ENCODE peak calls at places on chromosome 18, in four cellular contexts. F, E, M and C are unnamed samples.

GRCh38 chr18:57435851-57436192 is 648 bp downstream of the ONECUT2 start:
- DNase-seq in F (no peak), M (no peak), E (no peak), C (no peak)

GRCh38 chr18:58856881-58857280 is 7.8 kb upstream of the ZNF532 start:
- DNase-seq in F (no peak), E (peak), M (no peak), C (no peak)

GRCh38 chr18:56702946-56703345 is 51.8 kb downstream of the WDR7 start:
- DNase-seq in F (no peak), E (peak), M (no peak), C (peak)

GRCh38 chr18:22378672-22379282 is 38.9 kb downstream of the CTAGE1 start:
- DNase-seq in F (peak), M (no peak), E (peak), C (no peak)

GRCh38 chr18:35739778-35740177 is 158.2 kb downstream of the GALNT1 start:
- DNase-seq in E (no peak), F (no peak), M (no peak), C (no peak)

GRCh38 chr18:23591011-23591410 is 4.7 kb upstream of the NPC1 start:
- DNase-seq in E (no peak), M (no peak), F (no peak), C (no peak)

GRCh38 chr18:36628435-36629094 is 200.2 kb downstream of the TPGS2 start:
- DNase-seq in M (no peak), E (peak), F (no peak), C (no peak)

GRCh38 chr18:70333757-70334156 is 44.9 kb downstream of the SOCS6 start:
- DNase-seq in E (peak), F (no peak), M (no peak), C (no peak)

GRCh38 chr18:55996726-55997125 is 408.7 kb upstream of the TCF4 start:
- DNase-seq in M (no peak), E (no peak), F (no peak), C (no peak)

GRCh38 chr18:23916338-23916737 is 98.2 kb upstream of the TTC39C start:
- DNase-seq in F (no peak), M (no peak), E (no peak), C (no peak)

GRCh38 chr18:69636529-69637301 is 236.0 kb downstream of the DOK6 start:
- DNase-seq in E (peak), M (peak), F (peak), C (no peak)

GRCh38 chr18:51234117-51235010 is 36.9 kb upstream of the MEX3C start:
- DNase-seq in F (no peak), E (peak), M (no peak), C (no peak)

GRCh38 chr18:32582455-32582854 is 111.8 kb upstream of the GAREM1 start:
- DNase-seq in E (no peak), M (no peak), F (no peak), C (no peak)

GRCh38 chr18:34223164-34223892 is 1.4 kb downstream of the NOL4 start:
- DNase-seq in M (no peak), F (peak), E (no peak), C (no peak)

GRCh38 chr18:50013363-50014138 is 181.4 kb downstream of the MYO5B start:
- DNase-seq in M (no peak), F (peak), E (no peak), C (no peak)

GRCh38 chr18:76756491-76757288 is 65.7 kb upstream of the ZNF236 start:
- DNase-seq in M (no peak), E (no peak), F (no peak), C (no peak)

GRCh38 chr18:55252946-55253345 is 293.7 kb upstream of the CCDC68 start:
- DNase-seq in M (no peak), E (no peak), F (no peak), C (no peak)

GRCh38 chr18:39313992-39314391 is 1748.4 kb upstream of the CELF4 start:
- DNase-seq in F (no peak), M (no peak), E (no peak), C (no peak)

GRCh38 chr18:75216926-75217303 is 6.3 kb downstream of the TSHZ1 start:
- DNase-seq in E (no peak), F (no peak), M (no peak), C (no peak)

GRCh38 chr18:35422227-35422626 is 45.1 kb upstream of the ZNF396 start:
- DNase-seq in M (no peak), F (no peak), E (no peak), C (no peak)

GRCh38 chr18:12079504-12080237 is 14.0 kb upstream of the ANKRD62 start:
- DNase-seq in F (no peak), E (no peak), M (no peak), C (no peak)

GRCh38 chr18:62999392-62999791 is 284.1 kb downstream of the PHLPP1 start:
- DNase-seq in M (no peak), F (no peak), E (no peak), C (no peak)

GRCh38 chr18:23229472-23229871 is 94.2 kb downstream of the CABLES1 start:
- DNase-seq in M (no peak), E (peak), F (no peak), C (no peak)

GRCh38 chr18:23450022-23450421 is 3.1 kb upstream of the RIOK3 start:
- DNase-seq in E (no peak), F (no peak), M (no peak), C (no peak)

GRCh38 chr18:12606592-12607315 is 51.2 kb downstream of the SPIRE1 start:
- DNase-seq in F (no peak), M (no peak), E (peak), C (no peak)

GRCh38 chr18:74092922-74093321 is 54.7 kb downstream of the FBXO15 start:
- DNase-seq in E (no peak), F (no peak), M (no peak), C (no peak)

GRCh38 chr18:3420919-3421279 is 29.1 kb upstream of the TGIF1 start:
- DNase-seq in F (no peak), M (no peak), E (no peak), C (no peak)

GRCh38 chr18:4450065-4450676 is 4.9 kb downstream of the DLGAP1 start:
- DNase-seq in E (no peak), M (no peak), F (no peak), C (no peak)

GRCh38 chr18:40371673-40372072 is 1583.4 kb upstream of the PIK3C3 start:
- DNase-seq in M (no peak), E (peak), F (no peak), C (no peak)

GRCh38 chr18:47832348-47832747 is 98.1 kb downstream of the SMAD2 start:
- DNase-seq in F (no peak), M (no peak), E (no peak), C (no peak)

GRCh38 chr18:79965119-79965902 is 868 bp downstream of the HSBP1L1 start:
- DNase-seq in E (peak), M (no peak), F (peak), C (no peak)

GRCh38 chr18:66219817-66220216 is 384.1 kb downstream of the CDH19 start:
- DNase-seq in E (no peak), M (no peak), F (no peak), C (no peak)

DNA sequence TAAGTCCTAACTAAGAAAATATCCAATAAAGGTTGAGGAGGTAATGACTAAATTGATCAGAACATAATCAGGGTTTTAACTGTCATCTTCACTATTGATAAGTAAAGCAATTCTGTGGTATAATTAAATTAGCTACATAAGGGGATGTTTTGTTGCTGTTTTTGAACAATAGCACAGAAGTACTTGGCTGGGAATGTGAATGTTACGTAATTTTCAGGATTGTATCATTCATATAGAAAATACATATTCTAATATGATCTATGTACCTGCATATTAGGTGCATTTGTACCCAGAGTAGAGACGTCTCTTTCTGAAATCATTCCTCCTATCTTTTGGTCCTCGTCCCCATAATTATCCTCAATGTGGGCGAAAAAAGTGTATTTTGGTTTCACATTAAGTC is 109.0 kb downstream of the PIEZO2 start:
- DNase-seq in F (no peak), E (no peak), M (no peak), C (no peak)
- H3K9ac ChIP-seq in F (no peak), E (no peak), M (no peak), C (no peak)

GRCh38 chr18:6750411-6750810 is 20.9 kb downstream of the ARHGAP28 start:
- DNase-seq in E (no peak), M (no peak), F (no peak), C (no peak)

GRCh38 chr18:6748241-6748640 is 18.7 kb downstream of the ARHGAP28 start:
- DNase-seq in M (no peak), F (no peak), E (no peak), C (no peak)

GRCh38 chr18:6752200-6752873 is 22.8 kb downstream of the ARHGAP28 start:
- DNase-seq in F (peak), M (peak), E (peak), C (peak)

GRCh38 chr18:6747646-6748045 is 18.1 kb downstream of the ARHGAP28 start:
- DNase-seq in E (peak), M (no peak), F (no peak), C (no peak)

GRCh38 chr18:6751207-6751606 is 21.7 kb downstream of the ARHGAP28 start:
- DNase-seq in M (no peak), E (no peak), F (no peak), C (no peak)
- H2BK120ac ChIP-seq in M (peak), E (no peak), F (no peak), C (no peak)

GRCh38 chr18:61556316-61556715 is 223.1 kb downstream of the CDH20 start:
- DNase-seq in M (no peak), E (no peak), F (no peak), C (no peak)

GRCh38 chr18:61556862-61557261 is 223.6 kb downstream of the CDH20 start:
- DNase-seq in E (no peak), M (no peak), F (no peak), C (no peak)

GRCh38 chr18:61554946-61555361 is 221.7 kb downstream of the CDH20 start:
- DNase-seq in E (no peak), F (no peak), M (no peak), C (no peak)

GRCh38 chr18:61551586-61551985 is 218.4 kb downstream of the CDH20 start:
- DNase-seq in E (peak), F (peak), M (peak), C (peak)

DNA sequence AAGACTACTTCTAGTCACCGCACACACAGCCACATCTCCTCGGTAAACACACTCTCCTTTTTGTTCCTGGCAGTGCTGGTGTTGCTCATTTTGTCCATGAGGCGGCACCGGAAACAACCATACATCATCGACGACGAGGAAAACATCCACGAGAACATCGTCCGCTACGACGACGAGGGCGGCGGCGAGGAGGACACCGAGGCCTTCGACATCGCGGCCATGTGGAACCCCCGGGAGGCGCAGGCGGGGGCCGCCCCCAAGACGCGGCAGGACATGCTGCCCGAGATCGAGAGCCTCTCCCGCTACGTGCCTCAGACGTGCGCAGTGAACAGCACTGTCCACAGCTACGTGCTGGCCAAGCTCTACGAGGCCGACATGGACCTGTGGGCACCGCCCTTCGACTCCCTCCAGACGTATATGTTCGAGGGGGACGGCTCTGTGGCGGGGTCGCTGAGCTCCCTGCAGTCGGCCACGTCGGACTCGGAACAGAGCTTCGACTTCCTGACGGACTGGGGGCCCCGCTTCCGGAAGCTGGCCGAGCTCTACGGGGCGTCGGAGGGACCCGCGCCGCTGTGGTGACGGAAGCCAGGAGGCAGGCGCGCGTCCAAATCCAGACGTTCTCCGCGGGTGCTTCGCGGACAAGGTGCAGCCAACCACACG is 221.0 kb downstream of the CDH20 start:
- DNase-seq in M (no peak), E (no peak), F (no peak), C (no peak)
- H2BK12ac ChIP-seq in M (no peak), E (no peak), F (no peak), C (peak)

DNA sequence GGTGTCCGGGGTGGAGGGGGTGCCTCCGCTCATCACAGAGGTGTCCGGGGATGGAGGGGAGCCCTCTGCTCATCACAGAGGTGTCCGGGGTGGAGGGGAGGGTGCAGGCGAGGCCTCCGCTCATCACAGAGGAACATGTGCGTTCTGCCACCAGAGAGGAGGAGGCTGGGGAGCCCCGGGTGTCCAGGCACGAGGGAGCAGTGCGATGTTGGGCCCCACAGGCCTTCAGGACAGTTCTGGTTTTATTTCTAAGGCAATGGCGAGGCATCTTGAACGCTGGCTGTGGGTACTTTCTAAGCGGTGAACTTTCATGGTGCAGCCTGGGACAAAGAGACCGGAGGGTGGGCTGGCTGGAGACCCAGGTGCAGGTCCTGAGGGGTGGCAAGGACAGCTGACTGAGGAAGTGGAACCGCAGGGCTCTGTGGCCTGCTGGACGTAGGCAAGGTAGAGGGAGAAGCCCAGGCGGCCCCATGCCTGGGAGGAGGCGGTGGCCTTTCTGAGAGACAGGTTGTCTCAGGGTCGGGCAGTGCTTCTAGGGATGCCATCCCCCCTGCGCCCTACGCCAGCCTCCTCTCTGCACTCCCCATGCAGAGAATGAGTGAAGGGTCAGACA is 196.6 kb upstream of the SALL3 start:
- DNase-seq in E (no peak), F (no peak), M (no peak), C (no peak)
- H3K9ac ChIP-seq in E (no peak), F (no peak), M (no peak), C (no peak)

GRCh38 chr18:48954837-48955527 is 4.2 kb upstream of the SMAD7 start:
- DNase-seq in M (no peak), E (no peak), F (peak), C (no peak)
- H2BK120ac ChIP-seq in M (no peak), E (no peak), F (no peak), C (no peak)

GRCh38 chr18:8800041-8800441 is 94.7 kb downstream of the MTCL1 start:
- DNase-seq in F (no peak), E (no peak), M (no peak), C (no peak)

GRCh38 chr18:8799593-8799992 is 94.2 kb downstream of the MTCL1 start:
- DNase-seq in M (no peak), E (no peak), F (no peak), C (no peak)

GRCh38 chr18:8797206-8797605 is 91.8 kb downstream of the MTCL1 start:
- DNase-seq in E (peak), F (no peak), M (no peak), C (no peak)

GRCh38 chr18:8800445-8800844 is 95.1 kb downstream of the MTCL1 start:
- DNase-seq in F (peak), E (peak), M (peak), C (no peak)

GRCh38 chr18:8798996-8799395 is 93.6 kb downstream of the MTCL1 start:
- DNase-seq in M (no peak), E (peak), F (no peak), C (no peak)
- H2BK12ac ChIP-seq in M (no peak), E (no peak), F (no peak), C (no peak)